ENCODE peak calls at places on chromosomes 13 and 19, in four cellular contexts. T is cardiac fibroblast, W is cardiac muscle cell, I is left lung. X is an unnamed sample.

GRCh38 chr19:45130888-45131615 is 29.7 kb downstream of the NKPD1 start:
- DNase-seq in T (no peak), W (no peak), I (no peak), X (no peak)

GRCh38 chr13:40236566-40237168 is 429.8 kb downstream of the FOXO1 start:
- DNase-seq in T (peak; percentile 93), W (peak; percentile 76), I (no peak), X (no peak)

GRCh38 chr19:2016041-2016807 is 710 bp upstream of the BTBD2 start:
- DNase-seq in T (peak; percentile 82), W (peak; percentile 90), I (no peak), X (no peak)

GRCh38 chr19:1884719-1885334 is 469 bp downstream of the ABHD17A start:
- DNase-seq in T (no peak), W (no peak), I (peak; percentile 84), X (no peak)

GRCh38 chr19:17078920-17079709 is 3.5 kb downstream of the MYO9B start:
- DNase-seq in T (no peak), W (peak; percentile 30), I (peak; percentile 24), X (no peak)

GRCh38 chr19:49440439-49441209 is 703 bp downstream of the SLC17A7 start:
- DNase-seq in T (no peak), W (no peak), I (no peak), X (no peak)

GRCh38 chr13:19634129-19634740 is 776 bp downstream of the MPHOSPH8 start:
- DNase-seq in T (peak; percentile 60), W (peak; percentile 50), I (no peak), X (no peak)

GRCh38 chr19:9075064-9075964 is 11.5 kb upstream of the OR1M1 start:
- DNase-seq in T (peak; percentile 98), W (peak; percentile 99), I (peak; percentile 78), X (peak; percentile 54)

GRCh38 chr13:25930655-25931054 is 121.2 kb downstream of the SHISA2 start:
- DNase-seq in T (no peak), W (no peak), I (no peak), X (no peak)

GRCh38 chr13:27419333-27419732 is 5.1 kb upstream of the GTF3A start:
- DNase-seq in T (no peak), W (no peak), I (no peak), X (no peak)

GRCh38 chr13:30743319-30744055 is 8.1 kb downstream of the ALOX5AP start:
- DNase-seq in T (peak; percentile 97), W (peak; percentile 98), I (no peak), X (peak; percentile 84)

GRCh38 chr19:437027-437426 is 23.8 kb downstream of the SHC2 start:
- DNase-seq in T (no peak), W (no peak), I (peak; percentile 36), X (no peak)

GRCh38 chr19:39430675-39431593 is 4.8 kb downstream of the RPS16 start:
- DNase-seq in T (peak; percentile 99), W (peak; percentile 98), I (no peak), X (peak; percentile 83)

GRCh38 chr13:58852076-58852475 is 1220.5 kb downstream of the PCDH17 start:
- DNase-seq in T (peak; percentile 25), W (no peak), I (no peak), X (no peak)

GRCh38 chr13:27792393-27793218 is at the start of gene GSX1:
- DNase-seq in T (peak; percentile 77), W (peak; percentile 85), I (peak; percentile 86), X (peak; percentile 25)

GRCh38 chr13:32246468-32246867 is 68.7 kb downstream of the ZAR1L start:
- DNase-seq in T (peak; percentile 86), W (peak; percentile 86), I (no peak), X (peak; percentile 56)

GRCh38 chr13:107271226-107271625 is 703.3 kb upstream of the ARGLU1 start:
- DNase-seq in T (peak; percentile 10), W (peak; percentile 79), I (no peak), X (no peak)

GRCh38 chr13:112893570-112894422 is 75.2 kb upstream of the MCF2L start:
- DNase-seq in T (peak; percentile 22), W (peak; percentile 11), I (peak; percentile 71), X (no peak)

GRCh38 chr19:10292789-10293636 is 3.3 kb downstream of the ICAM5 start:
- DNase-seq in T (no peak), W (no peak), I (peak; percentile 85), X (no peak)

GRCh38 chr19:30319411-30319810 is 52.8 kb upstream of the ZNF536 start:
- DNase-seq in T (no peak), W (no peak), I (no peak), X (no peak)

GRCh38 chr13:56393549-56393948 is 747.2 kb upstream of the PRR20A start:
- DNase-seq in T (no peak), W (no peak), I (no peak), X (no peak)

GRCh38 chr19:8500158-8500557 is 2.3 kb downstream of the PRAM1 start:
- DNase-seq in T (no peak), W (peak; percentile 29), I (peak; percentile 88), X (no peak)

GRCh38 chr13:38735655-38736440 is 49.0 kb downstream of the FREM2 start:
- DNase-seq in T (no peak), W (no peak), I (no peak), X (no peak)

GRCh38 chr13:60332682-60333081 is 64.3 kb upstream of the TDRD3 start:
- DNase-seq in T (no peak), W (no peak), I (no peak), X (no peak)

GRCh38 chr19:35045667-35046300 is 4.3 kb downstream of the HPN start:
- DNase-seq in T (peak; percentile 54), W (peak; percentile 42), I (peak; percentile 34), X (peak; percentile 37)

GRCh38 chr19:39299832-39300231 is 3.6 kb downstream of the IFNL1 start:
- DNase-seq in T (no peak), W (no peak), I (no peak), X (no peak)

GRCh38 chr19:38974599-38975213 is 836 bp downstream of the FBXO17 start:
- DNase-seq in T (no peak), W (peak; percentile 33), I (no peak), X (no peak)

GRCh38 chr19:19217110-19217509 is 5.4 kb downstream of the NCAN start:
- DNase-seq in T (peak; percentile 49), W (no peak), I (no peak), X (no peak)

GRCh38 chr19:55368701-55369563 is 1.3 kb downstream of the IL11 start:
- DNase-seq in T (peak; percentile 34), W (peak; percentile 65), I (peak; percentile 81), X (no peak)

DNA sequence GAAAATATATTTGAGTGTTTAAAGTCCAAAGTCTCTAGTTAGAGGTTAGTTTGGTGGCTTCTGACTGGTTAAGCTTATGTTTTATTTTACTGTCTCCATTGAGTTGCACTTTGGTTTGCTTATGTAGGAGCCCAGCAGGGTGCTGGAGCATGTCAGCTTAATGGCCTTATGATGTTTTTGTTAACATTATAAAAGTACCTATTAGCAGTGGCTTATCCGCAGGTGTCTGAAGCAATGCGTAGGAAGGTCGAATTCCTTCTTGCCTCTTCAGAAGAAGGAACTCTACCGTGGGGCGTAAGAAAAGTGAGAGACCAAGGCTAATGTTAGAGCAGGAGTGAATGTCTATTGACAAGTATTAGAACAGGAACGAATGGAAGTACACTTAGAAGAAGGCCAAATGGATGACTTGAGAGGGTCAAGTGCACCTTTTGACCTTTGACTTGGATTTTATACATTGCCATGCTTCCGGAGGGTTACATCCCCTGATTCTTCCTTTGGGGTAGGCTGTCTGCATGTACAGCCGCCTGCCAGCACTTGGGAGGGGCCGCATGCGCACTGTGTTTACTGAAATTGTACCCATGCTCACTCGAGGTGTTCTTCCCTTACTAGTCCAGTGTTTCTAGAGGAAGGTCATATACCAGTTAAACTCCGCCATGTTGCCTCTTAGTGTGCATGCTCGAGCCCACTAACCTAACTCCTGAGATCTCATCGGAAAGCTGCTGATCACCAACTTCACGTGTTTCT is 793.9 kb upstream of the PCDH9 start:
- DNase-seq in T (no peak), W (no peak), I (no peak), X (no peak)
- H3K4me3 ChIP-seq in T (no peak overlapping the region), W (no peak overlapping the region), I (no peak overlapping the region), X (no peak overlapping the region)

DNA sequence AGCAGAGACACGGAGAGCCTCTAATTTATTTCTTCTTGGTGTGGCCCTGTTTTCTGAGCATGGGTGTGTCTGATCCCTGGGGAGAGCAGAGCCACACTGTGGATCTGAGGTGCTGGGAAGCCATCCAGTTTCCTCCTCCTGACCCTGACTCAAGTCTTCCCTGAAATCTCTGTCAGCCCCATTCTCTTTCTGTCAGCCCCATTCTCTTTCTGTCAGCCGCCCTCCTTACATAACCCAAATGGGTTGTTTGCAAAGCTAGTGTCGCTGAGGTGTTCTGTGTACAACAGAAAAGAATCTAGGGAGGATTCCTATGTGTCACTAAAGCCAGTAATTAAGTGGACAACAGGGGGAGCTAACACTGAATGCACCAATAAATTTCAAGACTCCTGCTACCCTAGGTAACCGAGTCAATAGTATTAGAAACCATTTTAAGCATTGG is 50.2 kb downstream of the LRCH1 start:
- DNase-seq in T (peak; percentile 51), W (peak; percentile 44), I (no peak), X (no peak)
- TF ChIP-seq CTCF in T (peak; percentile 44), W (peak; percentile 54), I (no peak), X (peak; percentile 30)

GRCh38 chr19:3096902-3097326 is 2.8 kb downstream of the GNA11 start:
- DNase-seq in T (no peak), W (no peak), I (no peak), X (no peak)

GRCh38 chr19:3095375-3096191 is 1.4 kb downstream of the GNA11 start:
- DNase-seq in T (no peak), W (no peak), I (peak; percentile 76), X (no peak)

GRCh38 chr19:3094638-3095374 is 644 bp downstream of the GNA11 start:
- DNase-seq in T (peak; percentile 28), W (peak; percentile 36), I (peak; percentile 83), X (no peak)

GRCh38 chr19:3097442-3097871 is 3.3 kb downstream of the GNA11 start:
- DNase-seq in T (no peak), W (no peak), I (no peak), X (no peak)

DNA sequence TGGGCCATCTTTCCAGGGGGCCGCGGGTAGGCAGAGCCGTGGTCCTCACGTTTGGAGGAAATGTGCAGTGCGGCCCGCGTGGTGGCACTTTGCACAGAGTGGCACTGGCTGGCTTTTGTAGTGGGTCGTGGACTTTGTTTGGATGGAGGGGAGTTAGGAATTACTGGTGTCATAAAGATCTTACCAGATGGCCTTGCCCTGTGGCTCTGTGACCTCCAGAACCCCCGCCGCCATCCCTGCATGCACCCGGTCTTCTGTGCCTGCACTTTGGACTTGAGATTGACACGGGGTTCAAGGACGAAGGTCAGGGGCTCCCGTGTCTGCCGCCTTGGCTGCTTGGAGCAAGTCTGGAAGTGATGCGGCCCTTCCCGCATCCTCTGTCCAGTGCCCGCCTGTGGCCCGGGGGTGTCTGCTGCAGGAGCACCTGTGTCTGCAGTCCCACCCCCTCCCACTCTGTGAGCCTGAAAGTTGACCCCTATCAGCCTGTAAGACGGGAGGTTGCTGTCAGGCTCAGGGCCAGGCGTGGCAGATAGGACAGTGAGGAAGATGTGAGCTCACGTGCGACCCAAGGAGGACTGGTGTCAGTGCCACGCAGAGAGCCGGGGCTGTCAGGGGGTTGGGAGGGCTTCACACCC is 2.2 kb downstream of the GNA11 start:
- DNase-seq in T (no peak), W (no peak), I (peak; percentile 73), X (no peak)
- H3K4me3 ChIP-seq in T (peak overlapping the region; percentile 98), W (peak overlapping the region; percentile 96), I (peak overlapping the region; percentile 96), X (peak overlapping the region; percentile 85)

DNA sequence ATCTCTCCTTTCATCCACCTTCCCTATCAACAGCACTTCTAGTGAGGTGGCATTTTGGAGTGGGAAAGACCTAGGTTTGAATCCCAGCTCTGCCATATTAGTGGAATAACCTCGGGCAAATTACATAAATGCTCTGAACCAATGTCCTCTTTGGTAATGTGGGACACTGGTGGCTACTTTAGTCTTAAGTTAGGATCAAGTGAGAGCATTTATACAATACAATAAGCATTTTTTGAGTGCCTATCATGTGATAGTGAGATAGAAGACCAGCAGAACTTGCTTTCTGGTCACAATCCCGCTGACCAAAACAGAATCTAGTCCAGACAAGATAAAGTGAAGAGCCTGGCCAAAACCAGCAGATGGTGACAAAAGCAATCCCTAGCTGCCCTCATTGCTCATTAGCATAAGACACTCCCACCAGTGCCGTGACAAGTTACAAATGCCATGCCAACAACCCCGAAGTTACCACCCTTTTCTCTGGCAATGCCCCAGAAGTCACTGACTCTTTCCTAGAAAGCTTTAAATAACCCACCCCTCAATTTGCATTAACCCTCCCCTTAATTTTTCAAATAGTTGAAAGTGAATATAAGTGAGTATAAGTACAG is 28.8 kb upstream of the KPNA3 start:
- DNase-seq in T (peak; percentile 25), W (peak; percentile 15), I (no peak), X (no peak)
- TF ChIP-seq CTCF in T (no peak), W (no peak), I (no peak), X (no peak)